ENCODE peak calls at places on chromosomes 13 and 19, in eight cellular contexts. One of them, this sample, is unnamed.

GRCh38 chr19:1266116-1266817 is 2.9 kb upstream of the CIRBP start:
- DNase-seq in heart right ventricle: peak
- DNase-seq in sigmoid colon: peak
- DNase-seq in mucosa of descending colon: peak
- DNase-seq in coronary artery: peak
- DNase-seq in AG04450: no peak
- DNase-seq in left ventricle myocardium inferior: peak
- DNase-seq in GM06990: peak
- DNase-seq in this sample: peak

GRCh38 chr13:110359840-110360301 is 52.8 kb downstream of the COL4A2 start:
- DNase-seq in heart right ventricle: no peak
- DNase-seq in sigmoid colon: no peak
- DNase-seq in mucosa of descending colon: no peak
- DNase-seq in coronary artery: peak
- DNase-seq in AG04450: peak
- DNase-seq in left ventricle myocardium inferior: no peak
- DNase-seq in GM06990: no peak
- DNase-seq in this sample: no peak

GRCh38 chr19:10533656-10534386 is 9.9 kb upstream of the ATG4D start:
- DNase-seq in heart right ventricle: no peak
- DNase-seq in sigmoid colon: no peak
- DNase-seq in mucosa of descending colon: no peak
- DNase-seq in coronary artery: no peak
- DNase-seq in AG04450: peak
- DNase-seq in left ventricle myocardium inferior: no peak
- DNase-seq in GM06990: no peak
- DNase-seq in this sample: no peak

GRCh38 chr19:40623403-40624239 is 22.5 kb downstream of the LTBP4 start:
- DNase-seq in heart right ventricle: no peak
- DNase-seq in sigmoid colon: no peak
- DNase-seq in mucosa of descending colon: peak
- DNase-seq in coronary artery: no peak
- DNase-seq in AG04450: no peak
- DNase-seq in left ventricle myocardium inferior: no peak
- DNase-seq in GM06990: peak
- DNase-seq in this sample: peak

GRCh38 chr13:107650081-107650701 is 565.1 kb downstream of the LIG4 start:
- DNase-seq in heart right ventricle: peak
- DNase-seq in sigmoid colon: no peak
- DNase-seq in mucosa of descending colon: peak
- DNase-seq in coronary artery: no peak
- DNase-seq in AG04450: no peak
- DNase-seq in left ventricle myocardium inferior: peak
- DNase-seq in GM06990: peak
- DNase-seq in this sample: peak

GRCh38 chr19:42121666-42122069 is 10.6 kb downstream of the POU2F2 start:
- DNase-seq in heart right ventricle: peak
- DNase-seq in sigmoid colon: no peak
- DNase-seq in mucosa of descending colon: peak
- DNase-seq in coronary artery: no peak
- DNase-seq in AG04450: peak
- DNase-seq in left ventricle myocardium inferior: peak
- DNase-seq in GM06990: peak
- DNase-seq in this sample: peak

GRCh38 chr19:1362385-1363257 is 21.1 kb upstream of the NDUFS7 start:
- DNase-seq in heart right ventricle: no peak
- DNase-seq in sigmoid colon: no peak
- DNase-seq in mucosa of descending colon: no peak
- DNase-seq in coronary artery: no peak
- DNase-seq in AG04450: no peak
- DNase-seq in left ventricle myocardium inferior: no peak
- DNase-seq in GM06990: no peak
- DNase-seq in this sample: no peak

GRCh38 chr19:5676105-5676671 is 4.1 kb downstream of the MICOS13 start:
- DNase-seq in heart right ventricle: no peak
- DNase-seq in sigmoid colon: no peak
- DNase-seq in mucosa of descending colon: no peak
- DNase-seq in coronary artery: no peak
- DNase-seq in AG04450: no peak
- DNase-seq in left ventricle myocardium inferior: no peak
- DNase-seq in GM06990: no peak
- DNase-seq in this sample: peak

GRCh38 chr13:50396001-50396400 is 380.8 kb downstream of the KCNRG start:
- DNase-seq in heart right ventricle: no peak
- DNase-seq in sigmoid colon: no peak
- DNase-seq in mucosa of descending colon: no peak
- DNase-seq in coronary artery: no peak
- DNase-seq in AG04450: no peak
- DNase-seq in left ventricle myocardium inferior: no peak
- DNase-seq in GM06990: no peak
- DNase-seq in this sample: no peak

GRCh38 chr19:30428281-30428680 is 56.1 kb downstream of the ZNF536 start:
- DNase-seq in heart right ventricle: no peak
- DNase-seq in sigmoid colon: no peak
- DNase-seq in mucosa of descending colon: no peak
- DNase-seq in coronary artery: no peak
- DNase-seq in AG04450: no peak
- DNase-seq in left ventricle myocardium inferior: no peak
- DNase-seq in GM06990: no peak
- DNase-seq in this sample: no peak

GRCh38 chr19:58033741-58034475 is at the start of gene ZSCAN1:
- DNase-seq in heart right ventricle: peak
- DNase-seq in sigmoid colon: peak
- DNase-seq in mucosa of descending colon: peak
- DNase-seq in coronary artery: no peak
- DNase-seq in AG04450: no peak
- DNase-seq in left ventricle myocardium inferior: peak
- DNase-seq in GM06990: no peak
- DNase-seq in this sample: peak

GRCh38 chr19:7691497-7691896 is 10.4 kb downstream of the FCER2 start:
- DNase-seq in heart right ventricle: no peak
- DNase-seq in sigmoid colon: no peak
- DNase-seq in mucosa of descending colon: no peak
- DNase-seq in coronary artery: no peak
- DNase-seq in AG04450: no peak
- DNase-seq in left ventricle myocardium inferior: no peak
- DNase-seq in GM06990: no peak
- DNase-seq in this sample: no peak
- TF ChIP-seq CTCF in heart right ventricle: no peak
- TF ChIP-seq CTCF in sigmoid colon: no peak
- TF ChIP-seq CTCF in mucosa of descending colon: no peak
- TF ChIP-seq CTCF in coronary artery: no peak
- TF ChIP-seq CTCF in AG04450: no peak
- TF ChIP-seq CTCF in left ventricle myocardium inferior: no peak
- TF ChIP-seq CTCF in GM06990: no peak
- TF ChIP-seq CTCF in this sample: no peak

GRCh38 chr13:30859326-30859725 is 46.7 kb upstream of the MEDAG start:
- DNase-seq in heart right ventricle: no peak
- DNase-seq in sigmoid colon: no peak
- DNase-seq in mucosa of descending colon: no peak
- DNase-seq in coronary artery: no peak
- DNase-seq in AG04450: no peak
- DNase-seq in left ventricle myocardium inferior: no peak
- DNase-seq in GM06990: no peak
- DNase-seq in this sample: no peak

GRCh38 chr13:30857636-30858035 is 48.4 kb upstream of the MEDAG start:
- DNase-seq in heart right ventricle: no peak
- DNase-seq in sigmoid colon: no peak
- DNase-seq in mucosa of descending colon: no peak
- DNase-seq in coronary artery: no peak
- DNase-seq in AG04450: no peak
- DNase-seq in left ventricle myocardium inferior: no peak
- DNase-seq in GM06990: no peak
- DNase-seq in this sample: no peak

GRCh38 chr13:30855569-30855968 is 50.5 kb upstream of the MEDAG start:
- DNase-seq in heart right ventricle: no peak
- DNase-seq in sigmoid colon: no peak
- DNase-seq in mucosa of descending colon: no peak
- DNase-seq in coronary artery: no peak
- DNase-seq in AG04450: no peak
- DNase-seq in left ventricle myocardium inferior: no peak
- DNase-seq in GM06990: no peak
- DNase-seq in this sample: no peak

GRCh38 chr13:30856004-30856790 is 49.9 kb upstream of the MEDAG start:
- DNase-seq in heart right ventricle: no peak
- DNase-seq in sigmoid colon: no peak
- DNase-seq in mucosa of descending colon: no peak
- DNase-seq in coronary artery: no peak
- DNase-seq in AG04450: no peak
- DNase-seq in left ventricle myocardium inferior: no peak
- DNase-seq in GM06990: no peak
- DNase-seq in this sample: no peak

GRCh38 chr13:30857018-30857417 is 49.1 kb upstream of the MEDAG start:
- DNase-seq in heart right ventricle: no peak
- DNase-seq in sigmoid colon: no peak
- DNase-seq in mucosa of descending colon: no peak
- DNase-seq in coronary artery: no peak
- DNase-seq in AG04450: no peak
- DNase-seq in left ventricle myocardium inferior: no peak
- DNase-seq in GM06990: no peak
- DNase-seq in this sample: no peak
- TF ChIP-seq CTCF in heart right ventricle: no peak
- TF ChIP-seq CTCF in sigmoid colon: no peak
- TF ChIP-seq CTCF in mucosa of descending colon: no peak
- TF ChIP-seq CTCF in coronary artery: no peak
- TF ChIP-seq CTCF in AG04450: no peak
- TF ChIP-seq CTCF in left ventricle myocardium inferior: no peak
- TF ChIP-seq CTCF in GM06990: no peak
- TF ChIP-seq CTCF in this sample: no peak

GRCh38 chr13:36174923-36175322 is 39.4 kb downstream of the SOHLH2 start:
- DNase-seq in heart right ventricle: no peak
- DNase-seq in sigmoid colon: no peak
- DNase-seq in mucosa of descending colon: no peak
- DNase-seq in coronary artery: no peak
- DNase-seq in AG04450: no peak
- DNase-seq in left ventricle myocardium inferior: no peak
- DNase-seq in GM06990: no peak
- DNase-seq in this sample: no peak

GRCh38 chr13:36173923-36174322 is 40.4 kb downstream of the SOHLH2 start:
- DNase-seq in heart right ventricle: no peak
- DNase-seq in sigmoid colon: no peak
- DNase-seq in mucosa of descending colon: no peak
- DNase-seq in coronary artery: no peak
- DNase-seq in AG04450: no peak
- DNase-seq in left ventricle myocardium inferior: no peak
- DNase-seq in GM06990: no peak
- DNase-seq in this sample: no peak

DNA sequence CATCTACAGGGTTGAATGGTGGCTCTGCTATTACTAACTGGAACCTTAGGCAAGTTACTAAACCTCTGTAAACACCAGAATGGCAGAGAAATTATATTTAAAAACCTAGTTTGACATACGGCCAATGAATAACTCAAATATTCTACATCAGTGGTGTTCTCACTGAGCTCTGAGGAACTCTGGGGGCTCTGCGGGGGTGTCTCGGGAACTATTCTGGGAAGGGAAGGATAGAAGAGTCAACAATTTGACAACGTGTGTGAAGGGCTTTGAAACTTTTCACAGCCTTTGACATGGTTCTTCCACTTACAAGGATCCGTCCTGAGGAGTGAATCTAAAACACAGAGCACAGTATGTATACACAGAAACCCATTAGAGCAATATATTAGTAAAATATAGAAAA is 38.7 kb downstream of the SOHLH2 start:
- DNase-seq in heart right ventricle: no peak
- DNase-seq in sigmoid colon: no peak
- DNase-seq in mucosa of descending colon: no peak
- DNase-seq in coronary artery: no peak
- DNase-seq in AG04450: no peak
- DNase-seq in left ventricle myocardium inferior: no peak
- DNase-seq in GM06990: no peak
- DNase-seq in this sample: no peak
- TF ChIP-seq CTCF in heart right ventricle: no peak
- TF ChIP-seq CTCF in sigmoid colon: no peak
- TF ChIP-seq CTCF in mucosa of descending colon: no peak
- TF ChIP-seq CTCF in coronary artery: no peak
- TF ChIP-seq CTCF in AG04450: no peak
- TF ChIP-seq CTCF in left ventricle myocardium inferior: no peak
- TF ChIP-seq CTCF in GM06990: no peak
- TF ChIP-seq CTCF in this sample: no peak

GRCh38 chr13:19622189-19622588 is 11.3 kb upstream of the MPHOSPH8 start:
- DNase-seq in heart right ventricle: no peak
- DNase-seq in sigmoid colon: no peak
- DNase-seq in mucosa of descending colon: peak
- DNase-seq in coronary artery: no peak
- DNase-seq in AG04450: no peak
- DNase-seq in left ventricle myocardium inferior: no peak
- DNase-seq in GM06990: no peak
- DNase-seq in this sample: no peak

GRCh38 chr13:19618925-19619324 is 14.5 kb upstream of the MPHOSPH8 start:
- DNase-seq in heart right ventricle: no peak
- DNase-seq in sigmoid colon: no peak
- DNase-seq in mucosa of descending colon: peak
- DNase-seq in coronary artery: no peak
- DNase-seq in AG04450: no peak
- DNase-seq in left ventricle myocardium inferior: no peak
- DNase-seq in GM06990: no peak
- DNase-seq in this sample: no peak
- TF ChIP-seq CTCF in heart right ventricle: peak
- TF ChIP-seq CTCF in sigmoid colon: no peak
- TF ChIP-seq CTCF in mucosa of descending colon: no peak
- TF ChIP-seq CTCF in coronary artery: no peak
- TF ChIP-seq CTCF in AG04450: peak
- TF ChIP-seq CTCF in left ventricle myocardium inferior: peak
- TF ChIP-seq CTCF in GM06990: peak
- TF ChIP-seq CTCF in this sample: peak